ENCODE peak calls at places on chromosomes 11 and 22, in five cellular contexts. One of them, this sample, is unnamed.

GRCh38 chr22:50672471-50673230 is at the start of gene SHANK3:
- DNase-seq in neuronal stem cell: no peak
- DNase-seq in AG09309: no peak
- DNase-seq in stomach: no peak
- DNase-seq in NB4: no peak
- DNase-seq in this sample: no peak

GRCh38 chr22:28034760-28035401 is 115.8 kb upstream of the PITPNB start:
- DNase-seq in NB4: no peak
- DNase-seq in AG09309: no peak
- DNase-seq in neuronal stem cell: no peak
- DNase-seq in stomach: peak
- DNase-seq in this sample: no peak

GRCh38 chr11:125941606-125942275 is 4.1 kb upstream of the VSIG10L2 start:
- DNase-seq in AG09309: no peak
- DNase-seq in NB4: peak
- DNase-seq in neuronal stem cell: peak
- DNase-seq in stomach: peak
- DNase-seq in this sample: no peak

GRCh38 chr11:94747136-94748110 is 20.7 kb upstream of the AMOTL1 start:
- DNase-seq in neuronal stem cell: no peak
- DNase-seq in NB4: no peak
- DNase-seq in AG09309: no peak
- DNase-seq in stomach: no peak
- DNase-seq in this sample: no peak

GRCh38 chr11:17887779-17888178 is 125.1 kb downstream of the SERGEF start:
- DNase-seq in neuronal stem cell: no peak
- DNase-seq in stomach: no peak
- DNase-seq in AG09309: no peak
- DNase-seq in NB4: no peak
- DNase-seq in this sample: no peak

GRCh38 chr11:47672283-47672730 is 29.9 kb upstream of the MTCH2 start:
- DNase-seq in stomach: no peak
- DNase-seq in AG09309: no peak
- DNase-seq in NB4: peak
- DNase-seq in neuronal stem cell: no peak
- DNase-seq in this sample: no peak

GRCh38 chr22:28769394-28770085 is 3.0 kb upstream of the CCDC117 start:
- DNase-seq in stomach: no peak
- DNase-seq in AG09309: no peak
- DNase-seq in neuronal stem cell: no peak
- DNase-seq in NB4: no peak
- DNase-seq in this sample: no peak

GRCh38 chr11:2482745-2483144 is 37.9 kb downstream of the KCNQ1 start:
- DNase-seq in neuronal stem cell: no peak
- DNase-seq in AG09309: no peak
- DNase-seq in stomach: no peak
- DNase-seq in NB4: no peak
- DNase-seq in this sample: no peak

GRCh38 chr11:120290945-120291344 is 34.2 kb upstream of the TLCD5 start:
- DNase-seq in AG09309: no peak
- DNase-seq in NB4: no peak
- DNase-seq in stomach: no peak
- DNase-seq in neuronal stem cell: no peak
- DNase-seq in this sample: no peak

GRCh38 chr11:105297463-105297862 is 157.9 kb upstream of the CARD18 start:
- DNase-seq in neuronal stem cell: no peak
- DNase-seq in stomach: no peak
- DNase-seq in NB4: no peak
- DNase-seq in AG09309: peak
- DNase-seq in this sample: no peak

GRCh38 chr11:87263439-87263838 is 225.7 kb downstream of the TMEM135 start:
- DNase-seq in stomach: no peak
- DNase-seq in AG09309: no peak
- DNase-seq in neuronal stem cell: no peak
- DNase-seq in NB4: no peak
- DNase-seq in this sample: no peak

GRCh38 chr11:125335101-125335500 is 161.0 kb downstream of the FEZ1 start:
- DNase-seq in stomach: no peak
- DNase-seq in neuronal stem cell: no peak
- DNase-seq in AG09309: no peak
- DNase-seq in NB4: no peak
- DNase-seq in this sample: no peak

GRCh38 chr11:75520688-75521087 is 5.1 kb downstream of the GDPD5 start:
- DNase-seq in NB4: no peak
- DNase-seq in stomach: no peak
- DNase-seq in AG09309: no peak
- DNase-seq in neuronal stem cell: no peak
- DNase-seq in this sample: no peak

GRCh38 chr11:74141274-74141695 is 29.5 kb downstream of the C2CD3 start:
- DNase-seq in NB4: no peak
- DNase-seq in stomach: peak
- DNase-seq in AG09309: no peak
- DNase-seq in neuronal stem cell: no peak
- DNase-seq in this sample: no peak

GRCh38 chr22:48382197-48382596 is 1445.5 kb downstream of the BRD1 start:
- DNase-seq in AG09309: no peak
- DNase-seq in NB4: no peak
- DNase-seq in stomach: peak
- DNase-seq in neuronal stem cell: no peak
- DNase-seq in this sample: no peak

GRCh38 chr11:34745209-34745608 is 124.3 kb downstream of the EHF start:
- DNase-seq in stomach: peak
- DNase-seq in NB4: no peak
- DNase-seq in neuronal stem cell: no peak
- DNase-seq in AG09309: no peak
- DNase-seq in this sample: no peak

GRCh38 chr11:133985981-133986380 is 29.2 kb upstream of the IGSF9B start:
- DNase-seq in stomach: no peak
- DNase-seq in neuronal stem cell: no peak
- DNase-seq in NB4: no peak
- DNase-seq in AG09309: no peak
- DNase-seq in this sample: no peak

GRCh38 chr11:91265946-91266345 is 958.7 kb upstream of the FAT3 start:
- DNase-seq in stomach: no peak
- DNase-seq in NB4: no peak
- DNase-seq in neuronal stem cell: no peak
- DNase-seq in AG09309: no peak
- DNase-seq in this sample: no peak

GRCh38 chr11:88103337-88104206 is 71.7 kb downstream of the RAB38 start:
- DNase-seq in neuronal stem cell: peak
- DNase-seq in NB4: peak
- DNase-seq in stomach: no peak
- DNase-seq in AG09309: no peak
- DNase-seq in this sample: no peak

GRCh38 chr22:38257170-38257569 is 15.6 kb downstream of the TMEM184B start:
- DNase-seq in neuronal stem cell: no peak
- DNase-seq in AG09309: peak
- DNase-seq in NB4: no peak
- DNase-seq in stomach: no peak
- DNase-seq in this sample: no peak

GRCh38 chr11:129190087-129190486 is 2.0 kb downstream of the ARHGAP32 start:
- DNase-seq in AG09309: no peak
- DNase-seq in stomach: peak
- DNase-seq in NB4: peak
- DNase-seq in neuronal stem cell: no peak
- DNase-seq in this sample: no peak